ENCODE peak calls at places on chromosome 13, in four cellular contexts. One of them, this sample, is unnamed.

GRCh38 chr13:65679240-65679639 is 1550.9 kb downstream of the PCDH9 start:
- ATAC-seq in gastroesophageal sphincter: no peak
- ATAC-seq in T-helper 17 cell: no peak
- ATAC-seq in stimulated activated naive B cell treated with anti-CD40 and anti-IgM and Interleukin-4, amounts not matched to agents 10 μg/mL and 1 μg/mL and 100 μg/mL, for 72 hours: no peak
- ATAC-seq in this sample: no peak

GRCh38 chr13:100506154-100506553 is 82.4 kb downstream of the GGACT start:
- ATAC-seq in gastroesophageal sphincter: no peak
- ATAC-seq in stimulated activated naive B cell treated with anti-CD40 and anti-IgM and Interleukin-4, amounts not matched to agents 10 μg/mL and 1 μg/mL and 100 μg/mL, for 72 hours: no peak
- ATAC-seq in T-helper 17 cell: peak; percentile 27
- ATAC-seq in this sample: peak; percentile 69

GRCh38 chr13:76684336-76684735 is 201.9 kb downstream of the KCTD12 start:
- ATAC-seq in T-helper 17 cell: no peak
- ATAC-seq in gastroesophageal sphincter: peak; percentile 48
- ATAC-seq in stimulated activated naive B cell treated with anti-CD40 and anti-IgM and Interleukin-4, amounts not matched to agents 10 μg/mL and 1 μg/mL and 100 μg/mL, for 72 hours: no peak
- ATAC-seq in this sample: no peak

GRCh38 chr13:70849267-70849666 is 741.0 kb upstream of the KLHL1 start:
- ATAC-seq in T-helper 17 cell: no peak
- ATAC-seq in gastroesophageal sphincter: no peak
- ATAC-seq in stimulated activated naive B cell treated with anti-CD40 and anti-IgM and Interleukin-4, amounts not matched to agents 10 μg/mL and 1 μg/mL and 100 μg/mL, for 72 hours: no peak
- ATAC-seq in this sample: no peak

GRCh38 chr13:112333756-112334543 is 42.2 kb upstream of the SPACA7 start:
- ATAC-seq in stimulated activated naive B cell treated with anti-CD40 and anti-IgM and Interleukin-4, amounts not matched to agents 10 μg/mL and 1 μg/mL and 100 μg/mL, for 72 hours: no peak
- ATAC-seq in T-helper 17 cell: no peak
- ATAC-seq in gastroesophageal sphincter: no peak
- ATAC-seq in this sample: no peak

GRCh38 chr13:109256866-109257760 is 529.3 kb downstream of the IRS2 start:
- ATAC-seq in stimulated activated naive B cell treated with anti-CD40 and anti-IgM and Interleukin-4, amounts not matched to agents 10 μg/mL and 1 μg/mL and 100 μg/mL, for 72 hours: no peak
- ATAC-seq in T-helper 17 cell: no peak
- ATAC-seq in gastroesophageal sphincter: peak; percentile 97
- ATAC-seq in this sample: no peak

GRCh38 chr13:109156181-109156935 is 526.9 kb downstream of the MYO16 start:
- ATAC-seq in stimulated activated naive B cell treated with anti-CD40 and anti-IgM and Interleukin-4, amounts not matched to agents 10 μg/mL and 1 μg/mL and 100 μg/mL, for 72 hours: no peak
- ATAC-seq in T-helper 17 cell: no peak
- ATAC-seq in gastroesophageal sphincter: peak; percentile 74
- ATAC-seq in this sample: no peak

GRCh38 chr13:50993908-50994307 is 84.3 kb downstream of the RNASEH2B start:
- ATAC-seq in stimulated activated naive B cell treated with anti-CD40 and anti-IgM and Interleukin-4, amounts not matched to agents 10 μg/mL and 1 μg/mL and 100 μg/mL, for 72 hours: no peak
- ATAC-seq in gastroesophageal sphincter: peak; percentile 48
- ATAC-seq in T-helper 17 cell: no peak
- ATAC-seq in this sample: no peak

GRCh38 chr13:28177327-28177726 is 39.0 kb downstream of the PAN3 start:
- ATAC-seq in stimulated activated naive B cell treated with anti-CD40 and anti-IgM and Interleukin-4, amounts not matched to agents 10 μg/mL and 1 μg/mL and 100 μg/mL, for 72 hours: no peak
- ATAC-seq in T-helper 17 cell: no peak
- ATAC-seq in gastroesophageal sphincter: no peak
- ATAC-seq in this sample: no peak

GRCh38 chr13:106588367-106588766 is 20.4 kb upstream of the ARGLU1 start:
- ATAC-seq in T-helper 17 cell: no peak
- ATAC-seq in gastroesophageal sphincter: no peak
- ATAC-seq in stimulated activated naive B cell treated with anti-CD40 and anti-IgM and Interleukin-4, amounts not matched to agents 10 μg/mL and 1 μg/mL and 100 μg/mL, for 72 hours: no peak
- ATAC-seq in this sample: no peak

GRCh38 chr13:102090532-102090931 is 311.3 kb downstream of the FGF14 start:
- ATAC-seq in gastroesophageal sphincter: no peak
- ATAC-seq in stimulated activated naive B cell treated with anti-CD40 and anti-IgM and Interleukin-4, amounts not matched to agents 10 μg/mL and 1 μg/mL and 100 μg/mL, for 72 hours: no peak
- ATAC-seq in T-helper 17 cell: no peak
- ATAC-seq in this sample: no peak

GRCh38 chr13:85529216-85529590 is 270.0 kb downstream of the SLITRK6 start:
- ATAC-seq in T-helper 17 cell: no peak
- ATAC-seq in stimulated activated naive B cell treated with anti-CD40 and anti-IgM and Interleukin-4, amounts not matched to agents 10 μg/mL and 1 μg/mL and 100 μg/mL, for 72 hours: no peak
- ATAC-seq in gastroesophageal sphincter: peak; percentile 16
- ATAC-seq in this sample: no peak

GRCh38 chr13:97548736-97549135 is 114.8 kb downstream of the RAP2A start:
- ATAC-seq in gastroesophageal sphincter: no peak
- ATAC-seq in stimulated activated naive B cell treated with anti-CD40 and anti-IgM and Interleukin-4, amounts not matched to agents 10 μg/mL and 1 μg/mL and 100 μg/mL, for 72 hours: no peak
- ATAC-seq in T-helper 17 cell: no peak
- ATAC-seq in this sample: no peak

GRCh38 chr13:98994896-98995295 is 17.0 kb upstream of the DOCK9 start:
- ATAC-seq in gastroesophageal sphincter: no peak
- ATAC-seq in T-helper 17 cell: peak; percentile 79
- ATAC-seq in stimulated activated naive B cell treated with anti-CD40 and anti-IgM and Interleukin-4, amounts not matched to agents 10 μg/mL and 1 μg/mL and 100 μg/mL, for 72 hours: no peak
- ATAC-seq in this sample: no peak

GRCh38 chr13:38013676-38014075 is 144.1 kb upstream of the TRPC4 start:
- ATAC-seq in gastroesophageal sphincter: no peak
- ATAC-seq in T-helper 17 cell: no peak
- ATAC-seq in stimulated activated naive B cell treated with anti-CD40 and anti-IgM and Interleukin-4, amounts not matched to agents 10 μg/mL and 1 μg/mL and 100 μg/mL, for 72 hours: no peak
- ATAC-seq in this sample: no peak

GRCh38 chr13:95741584-95742563 is 64.9 kb downstream of the DNAJC3 start:
- ATAC-seq in gastroesophageal sphincter: no peak
- ATAC-seq in stimulated activated naive B cell treated with anti-CD40 and anti-IgM and Interleukin-4, amounts not matched to agents 10 μg/mL and 1 μg/mL and 100 μg/mL, for 72 hours: peak; percentile 41
- ATAC-seq in T-helper 17 cell: no peak
- ATAC-seq in this sample: no peak

GRCh38 chr13:50598338-50598737 is 245.2 kb downstream of the DLEU7 start:
- ATAC-seq in stimulated activated naive B cell treated with anti-CD40 and anti-IgM and Interleukin-4, amounts not matched to agents 10 μg/mL and 1 μg/mL and 100 μg/mL, for 72 hours: peak; percentile 28
- ATAC-seq in gastroesophageal sphincter: no peak
- ATAC-seq in T-helper 17 cell: no peak
- ATAC-seq in this sample: peak; percentile 46

GRCh38 chr13:42418184-42418583 is 146.2 kb downstream of the AKAP11 start:
- ATAC-seq in T-helper 17 cell: no peak
- ATAC-seq in gastroesophageal sphincter: no peak
- ATAC-seq in stimulated activated naive B cell treated with anti-CD40 and anti-IgM and Interleukin-4, amounts not matched to agents 10 μg/mL and 1 μg/mL and 100 μg/mL, for 72 hours: no peak
- ATAC-seq in this sample: no peak

GRCh38 chr13:29718694-29719093 is 123.2 kb upstream of the SLC7A1 start:
- ATAC-seq in gastroesophageal sphincter: no peak
- ATAC-seq in T-helper 17 cell: no peak
- ATAC-seq in stimulated activated naive B cell treated with anti-CD40 and anti-IgM and Interleukin-4, amounts not matched to agents 10 μg/mL and 1 μg/mL and 100 μg/mL, for 72 hours: no peak
- ATAC-seq in this sample: no peak

GRCh38 chr13:97506511-97506910 is 72.5 kb downstream of the RAP2A start:
- ATAC-seq in stimulated activated naive B cell treated with anti-CD40 and anti-IgM and Interleukin-4, amounts not matched to agents 10 μg/mL and 1 μg/mL and 100 μg/mL, for 72 hours: no peak
- ATAC-seq in T-helper 17 cell: no peak
- ATAC-seq in gastroesophageal sphincter: no peak
- ATAC-seq in this sample: no peak

GRCh38 chr13:35690546-35690945 is 214.1 kb upstream of the MAB21L1 start:
- ATAC-seq in T-helper 17 cell: no peak
- ATAC-seq in gastroesophageal sphincter: peak; percentile 27
- ATAC-seq in stimulated activated naive B cell treated with anti-CD40 and anti-IgM and Interleukin-4, amounts not matched to agents 10 μg/mL and 1 μg/mL and 100 μg/mL, for 72 hours: no peak
- ATAC-seq in this sample: no peak

GRCh38 chr13:55816976-55817601 is 1323.6 kb upstream of the PRR20A start:
- ATAC-seq in gastroesophageal sphincter: no peak
- ATAC-seq in T-helper 17 cell: no peak
- ATAC-seq in stimulated activated naive B cell treated with anti-CD40 and anti-IgM and Interleukin-4, amounts not matched to agents 10 μg/mL and 1 μg/mL and 100 μg/mL, for 72 hours: no peak
- ATAC-seq in this sample: no peak

GRCh38 chr13:101596803-101597202 is 144.3 kb downstream of the ITGBL1 start:
- ATAC-seq in T-helper 17 cell: no peak
- ATAC-seq in stimulated activated naive B cell treated with anti-CD40 and anti-IgM and Interleukin-4, amounts not matched to agents 10 μg/mL and 1 μg/mL and 100 μg/mL, for 72 hours: no peak
- ATAC-seq in gastroesophageal sphincter: no peak
- ATAC-seq in this sample: no peak

GRCh38 chr13:23618341-23618740 is 48.1 kb downstream of the TNFRSF19 start:
- ATAC-seq in gastroesophageal sphincter: no peak
- ATAC-seq in T-helper 17 cell: no peak
- ATAC-seq in stimulated activated naive B cell treated with anti-CD40 and anti-IgM and Interleukin-4, amounts not matched to agents 10 μg/mL and 1 μg/mL and 100 μg/mL, for 72 hours: no peak
- ATAC-seq in this sample: no peak

GRCh38 chr13:67001363-67001762 is 228.8 kb downstream of the PCDH9 start:
- ATAC-seq in stimulated activated naive B cell treated with anti-CD40 and anti-IgM and Interleukin-4, amounts not matched to agents 10 μg/mL and 1 μg/mL and 100 μg/mL, for 72 hours: no peak
- ATAC-seq in T-helper 17 cell: no peak
- ATAC-seq in gastroesophageal sphincter: no peak
- ATAC-seq in this sample: no peak

GRCh38 chr13:34748561-34748960 is 193.5 kb upstream of the NBEA start:
- ATAC-seq in stimulated activated naive B cell treated with anti-CD40 and anti-IgM and Interleukin-4, amounts not matched to agents 10 μg/mL and 1 μg/mL and 100 μg/mL, for 72 hours: no peak
- ATAC-seq in gastroesophageal sphincter: no peak
- ATAC-seq in T-helper 17 cell: no peak
- ATAC-seq in this sample: no peak

GRCh38 chr13:45786293-45786920 is 65.1 kb downstream of the SIAH3 start:
- ATAC-seq in gastroesophageal sphincter: no peak
- ATAC-seq in T-helper 17 cell: peak; percentile 59
- ATAC-seq in stimulated activated naive B cell treated with anti-CD40 and anti-IgM and Interleukin-4, amounts not matched to agents 10 μg/mL and 1 μg/mL and 100 μg/mL, for 72 hours: no peak
- ATAC-seq in this sample: no peak

GRCh38 chr13:102845289-102845629 is 573 bp upstream of the ERCC5 start:
- ATAC-seq in T-helper 17 cell: peak; percentile 42
- ATAC-seq in stimulated activated naive B cell treated with anti-CD40 and anti-IgM and Interleukin-4, amounts not matched to agents 10 μg/mL and 1 μg/mL and 100 μg/mL, for 72 hours: peak; percentile 23
- ATAC-seq in gastroesophageal sphincter: peak; percentile 31
- ATAC-seq in this sample: peak; percentile 29

GRCh38 chr13:27665333-27665732 is 43.6 kb downstream of the POLR1D start:
- ATAC-seq in gastroesophageal sphincter: no peak
- ATAC-seq in stimulated activated naive B cell treated with anti-CD40 and anti-IgM and Interleukin-4, amounts not matched to agents 10 μg/mL and 1 μg/mL and 100 μg/mL, for 72 hours: no peak
- ATAC-seq in T-helper 17 cell: no peak
- ATAC-seq in this sample: no peak

GRCh38 chr13:112721198-112722104 is 31.6 kb downstream of the ATP11A start:
- ATAC-seq in gastroesophageal sphincter: no peak
- ATAC-seq in stimulated activated naive B cell treated with anti-CD40 and anti-IgM and Interleukin-4, amounts not matched to agents 10 μg/mL and 1 μg/mL and 100 μg/mL, for 72 hours: no peak
- ATAC-seq in T-helper 17 cell: no peak
- ATAC-seq in this sample: no peak

GRCh38 chr13:72556945-72557344 is 170.5 kb downstream of the MZT1 start:
- ATAC-seq in gastroesophageal sphincter: no peak
- ATAC-seq in T-helper 17 cell: no peak
- ATAC-seq in stimulated activated naive B cell treated with anti-CD40 and anti-IgM and Interleukin-4, amounts not matched to agents 10 μg/mL and 1 μg/mL and 100 μg/mL, for 72 hours: no peak
- ATAC-seq in this sample: no peak

GRCh38 chr13:22929391-22930126 is 251.2 kb upstream of the SGCG start:
- ATAC-seq in gastroesophageal sphincter: no peak
- ATAC-seq in stimulated activated naive B cell treated with anti-CD40 and anti-IgM and Interleukin-4, amounts not matched to agents 10 μg/mL and 1 μg/mL and 100 μg/mL, for 72 hours: no peak
- ATAC-seq in T-helper 17 cell: no peak
- ATAC-seq in this sample: no peak

GRCh38 chr13:95882121-95882520 is 171.1 kb downstream of the UGGT2 start:
- ATAC-seq in stimulated activated naive B cell treated with anti-CD40 and anti-IgM and Interleukin-4, amounts not matched to agents 10 μg/mL and 1 μg/mL and 100 μg/mL, for 72 hours: no peak
- ATAC-seq in gastroesophageal sphincter: no peak
- ATAC-seq in T-helper 17 cell: no peak
- ATAC-seq in this sample: no peak

GRCh38 chr13:50156140-50156539 is 140.9 kb downstream of the KCNRG start:
- ATAC-seq in T-helper 17 cell: no peak
- ATAC-seq in stimulated activated naive B cell treated with anti-CD40 and anti-IgM and Interleukin-4, amounts not matched to agents 10 μg/mL and 1 μg/mL and 100 μg/mL, for 72 hours: no peak
- ATAC-seq in gastroesophageal sphincter: no peak
- ATAC-seq in this sample: no peak

GRCh38 chr13:72689181-72689696 is 38.2 kb downstream of the MZT1 start:
- ATAC-seq in gastroesophageal sphincter: no peak
- ATAC-seq in T-helper 17 cell: no peak
- ATAC-seq in stimulated activated naive B cell treated with anti-CD40 and anti-IgM and Interleukin-4, amounts not matched to agents 10 μg/mL and 1 μg/mL and 100 μg/mL, for 72 hours: no peak
- ATAC-seq in this sample: no peak

GRCh38 chr13:49165798-49166752 is 54.1 kb upstream of the MLNR start:
- ATAC-seq in gastroesophageal sphincter: no peak
- ATAC-seq in T-helper 17 cell: no peak
- ATAC-seq in stimulated activated naive B cell treated with anti-CD40 and anti-IgM and Interleukin-4, amounts not matched to agents 10 μg/mL and 1 μg/mL and 100 μg/mL, for 72 hours: no peak
- ATAC-seq in this sample: no peak

GRCh38 chr13:26596458-26596857 is 39.0 kb downstream of the WASF3 start:
- ATAC-seq in gastroesophageal sphincter: no peak
- ATAC-seq in stimulated activated naive B cell treated with anti-CD40 and anti-IgM and Interleukin-4, amounts not matched to agents 10 μg/mL and 1 μg/mL and 100 μg/mL, for 72 hours: no peak
- ATAC-seq in T-helper 17 cell: no peak
- ATAC-seq in this sample: no peak

GRCh38 chr13:94419304-94419943 is 60.1 kb downstream of the DCT start:
- ATAC-seq in stimulated activated naive B cell treated with anti-CD40 and anti-IgM and Interleukin-4, amounts not matched to agents 10 μg/mL and 1 μg/mL and 100 μg/mL, for 72 hours: peak; percentile 95
- ATAC-seq in gastroesophageal sphincter: no peak
- ATAC-seq in T-helper 17 cell: no peak
- ATAC-seq in this sample: no peak

GRCh38 chr13:112141643-112142400 is 74.9 kb downstream of the SOX1 start:
- ATAC-seq in T-helper 17 cell: no peak
- ATAC-seq in stimulated activated naive B cell treated with anti-CD40 and anti-IgM and Interleukin-4, amounts not matched to agents 10 μg/mL and 1 μg/mL and 100 μg/mL, for 72 hours: no peak
- ATAC-seq in gastroesophageal sphincter: no peak
- ATAC-seq in this sample: peak; percentile 31

This sample was measured in stimulated activated memory B cell treated with anti-CD40 and anti-IgM and Interleukin-4, amounts not matched to agents 10 μg/mL and 1 μg/mL and 100 μg/mL, for 72 hours.